ENCODE peak calls at places on chromosomes 7 and 10, in five cellular contexts. J is stimulated activated CD4-positive, alpha-beta T cell treated with anti-CD3 and anti-CD28 coated beads, Interleukin-4, amount 100 ng/mL, for 4 hours; U is NCI-H1105 treated with DMSO at 0.1 percent for 48 hours; Q is iris pigment epithelial cell; A is RPMI7951. E is an unnamed sample.

GRCh38 chr7:123154231-123154860 is 45.4 kb downstream of the SLC13A1 start:
- DNase-seq in J (no peak), U (peak), Q (peak), A (peak), E (peak)

GRCh38 chr7:151632750-151633515 is 113.2 kb upstream of the RHEB start:
- DNase-seq in J (peak), U (no peak), Q (peak), A (no peak), E (peak)

GRCh38 chr10:119357389-119358139 is 150.2 kb downstream of the GRK5 start:
- DNase-seq in J (no peak), U (no peak), Q (no peak), A (no peak), E (no peak)

GRCh38 chr10:68879628-68880027 is 21.5 kb upstream of the DDX50 start:
- DNase-seq in J (no peak), U (no peak), Q (no peak), A (no peak), E (no peak)

GRCh38 chr10:131979821-131980270 is 1.9 kb downstream of the BNIP3 start:
- DNase-seq in J (no peak), U (no peak), Q (peak), A (peak), E (peak)

GRCh38 chr10:70690584-70690983 is 18.3 kb downstream of the ADAMTS14 start:
- DNase-seq in J (no peak), U (no peak), Q (no peak), A (no peak), E (no peak)

GRCh38 chr10:95286707-95287106 is 4.1 kb downstream of the PDLIM1 start:
- DNase-seq in J (no peak), U (no peak), Q (no peak), A (no peak), E (no peak)

GRCh38 chr7:150716368-150716767 is at the start of gene GIMAP1:
- DNase-seq in J (peak), U (no peak), Q (no peak), A (no peak), E (no peak)

GRCh38 chr7:28573059-28573553 is 160.8 kb downstream of the CREB5 start:
- DNase-seq in J (no peak), U (peak), Q (peak), A (peak), E (peak)

GRCh38 chr7:130887182-130888016 is 153.4 kb upstream of the KLF14 start:
- DNase-seq in J (no peak), U (no peak), Q (peak), A (peak), E (peak)

GRCh38 chr7:28891192-28891872 is 66.8 kb downstream of the TRIL start:
- DNase-seq in J (no peak), U (no peak), Q (no peak), A (no peak), E (no peak)

GRCh38 chr7:4725014-4725951 is 43.2 kb downstream of the FOXK1 start:
- DNase-seq in J (peak), U (no peak), Q (peak), A (peak), E (peak)

GRCh38 chr10:132785433-132786278 is at the start of gene NKX6-2:
- DNase-seq in J (no peak), U (no peak), Q (peak), A (no peak), E (no peak)